ENCODE peak calls at places on chromosomes 3 and 15, in four cellular contexts. A is brain microvascular endothelial cell, B is mesenchymal stem cell, U is hepatocyte. D is an unnamed sample. For H3K27me3, the result is how much of the 10 kb centered on the place peaks cover.

GRCh38 chr3:136078421-136079364 is 113.2 kb downstream of the PPP2R3A start:
- DNase-seq in A (no peak), B (peak), U (peak), D (no peak)

GRCh38 chr3:137105277-137105977 is 147.6 kb downstream of the IL20RB start:
- DNase-seq in A (peak), B (peak), U (peak), D (no peak)

GRCh38 chr15:75966073-75966472 is 46.2 kb downstream of the NRG4 start:
- DNase-seq in A (no peak), B (peak), U (no peak), D (no peak)

GRCh38 chr3:24400015-24400414 is 94.6 kb downstream of the THRB start:
- DNase-seq in A (no peak), B (no peak), U (no peak), D (no peak)

GRCh38 chr15:25795061-25795460 is 68.1 kb downstream of the ATP10A start:
- DNase-seq in A (no peak), B (no peak), U (no peak), D (no peak)

GRCh38 chr3:170869645-170870593 is at the start of gene RPL22L1:
- DNase-seq in A (peak), B (peak), U (peak), D (peak)

GRCh38 chr3:182509312-182509711 is 284.0 kb upstream of the ATP11B start:
- DNase-seq in A (no peak), B (no peak), U (no peak), D (no peak)

GRCh38 chr3:177606891-177607290 is 409.6 kb upstream of the TBL1XR1 start:
- DNase-seq in A (no peak), B (no peak), U (peak), D (no peak)

GRCh38 chr15:61141497-61142125 is 87.5 kb downstream of the RORA start:
- DNase-seq in A (no peak), B (no peak), U (peak), D (no peak)

GRCh38 chr3:127667119-127667681 is 5.6 kb upstream of the ABTB1 start:
- DNase-seq in A (no peak), B (no peak), U (no peak), D (no peak)

GRCh38 chr3:184582998-184583344 is 21.4 kb downstream of the EPHB3 start:
- DNase-seq in A (no peak), B (no peak), U (no peak), D (no peak)
- H3K27me3 ChIP-seq in A (under half), B (under half), U (under half), D (under half)

DNA sequence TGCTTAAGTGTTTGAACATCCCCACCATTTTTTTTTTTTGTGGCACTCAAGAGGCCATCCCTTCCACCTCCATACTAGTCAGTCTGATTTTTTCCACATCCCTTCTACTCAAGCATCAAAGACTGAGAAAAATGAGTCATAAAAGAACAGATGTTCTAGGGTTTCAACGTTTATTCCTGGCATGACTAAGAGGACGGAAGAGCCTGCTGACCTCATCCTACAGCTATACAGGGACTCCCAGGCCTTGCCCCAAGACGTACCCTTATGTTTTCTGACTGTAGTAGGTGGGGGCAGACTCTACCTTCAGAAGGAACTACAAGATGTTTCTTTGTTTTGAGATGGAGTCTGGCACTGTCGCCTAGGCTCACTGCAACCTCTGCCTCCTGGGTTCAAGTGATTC is 3.3 kb upstream of the ITPKA start:
- DNase-seq in A (peak), B (peak), U (peak), D (peak)
- H3K27me3 ChIP-seq in A (under half), B (under half), U (under half), D (under half)

GRCh38 chr3:54122046-54122801 is at the start of gene CACNA2D3:
- DNase-seq in A (no peak), B (no peak), U (peak), D (peak)
- H3K27me3 ChIP-seq in A (under half), B (half or more), U (half or more), D (under half)

GRCh38 chr3:16134173-16134928 is 40.1 kb upstream of the GALNT15 start:
- DNase-seq in A (no peak), B (no peak), U (no peak), D (no peak)
- H3K27me3 ChIP-seq in A (under half), B (under half), U (under half), D (under half)

GRCh38 chr3:122992628-122993570 is 34.7 kb downstream of the SEMA5B start:
- DNase-seq in A (no peak), B (no peak), U (no peak), D (peak)

GRCh38 chr3:122989856-122990575 is 37.5 kb downstream of the SEMA5B start:
- DNase-seq in A (no peak), B (no peak), U (no peak), D (no peak)

GRCh38 chr3:122992138-122992537 is 35.4 kb downstream of the SEMA5B start:
- DNase-seq in A (no peak), B (no peak), U (no peak), D (no peak)

GRCh38 chr3:122993573-122993972 is 34.0 kb downstream of the SEMA5B start:
- DNase-seq in A (no peak), B (no peak), U (no peak), D (peak)

GRCh38 chr3:122991236-122991985 is 36.2 kb downstream of the SEMA5B start:
- DNase-seq in A (no peak), B (no peak), U (no peak), D (no peak)
- H3K27me3 ChIP-seq in A (half or more), B (half or more), U (under half), D (half or more)